ENCODE peak calls at places on chromosomes 7 and 10, in five cellular contexts. W is transverse colon, I is esophagus muscularis mucosa, T is IMR-90, G is A549. N is an unnamed sample. For H3K4me1, the result is how much of the 10 kb centered on the place peaks cover.

GRCh38 chr10:90424730-90425129 is 433.1 kb downstream of the HTR7 start:
- DNase-seq in I (no peak), W (no peak), T (peak), G (no peak), N (no peak)

GRCh38 chr7:119037941-119038340 is 813.4 kb downstream of the ANKRD7 start:
- DNase-seq in I (no peak), W (no peak), G (no peak), T (no peak), N (no peak)

GRCh38 chr7:86958380-86958779 is 101.1 kb downstream of the ELAPOR2 start:
- DNase-seq in W (peak), I (no peak), T (no peak), G (no peak), N (no peak)

GRCh38 chr7:3861941-3862340 is 560.9 kb downstream of the SDK1 start:
- DNase-seq in T (peak), W (no peak), G (no peak), I (no peak), N (no peak)

GRCh38 chr10:125396651-125397050 is 236.3 kb upstream of the CTBP2 start:
- DNase-seq in W (no peak), T (peak), I (no peak), G (no peak), N (no peak)

GRCh38 chr7:51255050-51255449 is 61.6 kb downstream of the COBL start:
- DNase-seq in G (no peak), W (no peak), T (no peak), I (no peak), N (no peak)

GRCh38 chr10:117994771-117995170 is 52.0 kb downstream of the RAB11FIP2 start:
- DNase-seq in I (no peak), T (no peak), W (no peak), G (no peak), N (no peak)

GRCh38 chr7:151801291-151801690 is 75.6 kb downstream of the PRKAG2 start:
- DNase-seq in G (no peak), T (no peak), W (no peak), I (no peak), N (no peak)

GRCh38 chr7:770336-770735 is 43.3 kb upstream of the PRKAR1B start:
- DNase-seq in I (no peak), G (no peak), T (no peak), W (no peak), N (no peak)

GRCh38 chr10:89278034-89278535 is 23.8 kb upstream of the IFIT2 start:
- DNase-seq in W (no peak), G (peak), T (peak), I (no peak), N (no peak)

GRCh38 chr10:43396928-43397624 is 11.9 kb downstream of the HNRNPF start:
- DNase-seq in G (peak), I (peak), W (peak), T (peak), N (no peak)

GRCh38 chr10:35545878-35546631 is 59.1 kb upstream of the GJD4 start:
- DNase-seq in W (no peak), G (peak), I (no peak), T (peak), N (no peak)

GRCh38 chr10:3099291-3100092 is 32.1 kb downstream of the PFKP start:
- DNase-seq in I (no peak), G (no peak), T (peak), W (no peak), N (no peak)

GRCh38 chr10:128734734-128735133 is 608.5 kb upstream of the MKI67 start:
- DNase-seq in G (no peak), W (no peak), T (no peak), I (no peak), N (no peak)

GRCh38 chr10:117259279-117259678 is 18.4 kb downstream of the SLC18A2 start:
- DNase-seq in W (no peak), G (no peak), T (no peak), I (no peak), N (peak)

GRCh38 chr10:125048101-125048864 is 106.4 kb downstream of the ZRANB1 start:
- DNase-seq in T (peak), W (peak), G (peak), I (peak), N (no peak)

GRCh38 chr10:14652067-14652466 is 122.6 kb downstream of the FAM107B start:
- DNase-seq in I (no peak), T (peak), W (no peak), G (no peak), N (no peak)

GRCh38 chr7:32507416-32507815 is 12.1 kb downstream of the AVL9 start:
- DNase-seq in W (no peak), I (no peak), G (no peak), T (no peak), N (no peak)

GRCh38 chr7:54833021-54833467 is 74.0 kb upstream of the SEC61G start:
- DNase-seq in W (no peak), I (no peak), G (no peak), T (no peak), N (no peak)

GRCh38 chr7:33716581-33717477 is 188.5 kb upstream of the BMPER start:
- DNase-seq in I (no peak), W (no peak), G (peak), T (peak), N (no peak)

GRCh38 chr7:48031111-48031510 is 2.2 kb upstream of the SUN3 start:
- DNase-seq in T (no peak), G (no peak), W (no peak), I (no peak), N (no peak)

GRCh38 chr7:98286093-98286525 is 4.6 kb downstream of the BRI3 start:
- DNase-seq in G (peak), I (peak), W (peak), T (peak), N (no peak)

GRCh38 chr7:130419652-130420051 is 21.2 kb downstream of the CEP41 start:
- DNase-seq in T (peak), W (no peak), G (no peak), I (no peak), N (no peak)

GRCh38 chr10:8499752-8500390 is 445.4 kb downstream of the GATA3 start:
- DNase-seq in W (no peak), T (no peak), I (no peak), G (no peak), N (no peak)

GRCh38 chr7:142804715-142805114 is 33.9 kb downstream of the PRSS2 start:
- DNase-seq in W (no peak), T (no peak), I (no peak), G (no peak), N (no peak)

GRCh38 chr7:112160130-112160770 is 45.9 kb downstream of the DOCK4 start:
- DNase-seq in G (peak), I (no peak), T (peak), W (no peak), N (no peak)

GRCh38 chr7:55063633-55064032 is 44.8 kb downstream of the EGFR start:
- DNase-seq in I (no peak), T (peak), W (no peak), G (no peak), N (no peak)

GRCh38 chr10:121919666-121920065 is 8.2 kb downstream of the ATE1 start:
- DNase-seq in G (no peak), I (no peak), T (no peak), W (no peak), N (no peak)

GRCh38 chr10:75910032-75910431 is 478.6 kb downstream of the LRMDA start:
- DNase-seq in T (peak), W (no peak), I (no peak), G (peak), N (no peak)

GRCh38 chr7:43649755-43650274 is 66.9 kb downstream of the STK17A start:
- DNase-seq in W (peak), T (peak), I (no peak), G (no peak), N (no peak)

GRCh38 chr10:31940839-31941653 is 12.4 kb upstream of the ARHGAP12 start:
- DNase-seq in T (peak), I (no peak), W (peak), G (peak), N (no peak)

DNA sequence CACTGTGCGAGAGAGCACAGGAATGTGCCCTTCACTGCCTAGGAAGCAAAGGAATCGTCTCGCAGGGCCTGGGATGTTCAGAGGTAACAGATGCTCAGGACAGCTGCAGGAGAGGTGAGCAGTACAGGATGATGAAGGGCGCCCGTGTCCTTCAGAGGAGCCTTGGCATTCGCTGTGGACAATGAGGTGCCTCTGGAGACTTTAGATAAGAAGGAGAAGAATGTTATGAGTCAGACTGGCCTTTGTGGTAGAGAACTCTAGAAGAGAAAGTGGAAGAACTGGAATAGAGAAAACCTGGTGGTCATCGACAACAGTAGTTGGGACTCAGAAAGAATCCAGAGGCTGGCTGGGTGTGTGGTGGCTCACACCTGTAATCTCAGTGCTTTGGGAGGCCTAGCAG is 64.4 kb upstream of the LEP start:
- DNase-seq in W (no peak), I (no peak), G (no peak), T (no peak), N (no peak)
- TF ChIP-seq POLR2A in W (no peak), I (no peak), G (no peak), T (no peak), N (no peak)

GRCh38 chr7:37033141-37033540 is 308.8 kb upstream of the AOAH start:
- DNase-seq in I (no peak), T (no peak), G (no peak), W (no peak), N (no peak)
- H3K4me3 ChIP-seq in I (no peak), T (no peak), G (no peak), W (no peak), N (no peak)

GRCh38 chr10:48700493-48700892 is 15.8 kb downstream of the WDFY4 start:
- DNase-seq in T (no peak), G (no peak), I (no peak), W (no peak), N (peak)

GRCh38 chr10:48698971-48699627 is 14.4 kb downstream of the WDFY4 start:
- DNase-seq in I (peak), W (no peak), G (no peak), T (no peak), N (peak)

GRCh38 chr10:48701139-48701901 is 16.6 kb downstream of the WDFY4 start:
- DNase-seq in G (no peak), I (no peak), W (peak), T (no peak), N (no peak)

GRCh38 chr10:48701941-48702340 is 17.3 kb downstream of the WDFY4 start:
- DNase-seq in T (no peak), W (no peak), G (no peak), I (no peak), N (no peak)

DNA sequence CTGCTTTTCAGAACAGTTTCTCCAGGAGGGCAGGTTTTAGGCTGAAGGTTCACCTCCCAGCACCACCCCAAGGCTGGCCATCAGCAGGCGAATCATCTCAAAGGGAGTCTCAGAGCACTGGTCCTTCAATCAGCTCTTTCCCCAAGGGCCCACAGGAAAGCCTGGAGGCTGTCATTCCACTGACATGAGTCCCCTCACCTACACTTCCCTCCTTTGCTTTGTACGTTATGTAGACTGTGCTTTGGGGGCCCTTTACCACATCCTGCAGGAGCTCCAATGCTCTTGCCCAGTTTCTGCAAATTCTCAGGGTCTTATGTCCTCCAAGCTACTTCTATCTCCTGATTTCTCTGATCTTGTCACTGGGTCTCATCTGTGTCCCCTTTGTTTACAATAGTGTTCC is 15.4 kb downstream of the WDFY4 start:
- DNase-seq in W (no peak), T (no peak), G (no peak), I (no peak), N (no peak)
- H3K4me1 ChIP-seq in W (under half), T (under half), G (under half), I (under half), N (under half)

DNA sequence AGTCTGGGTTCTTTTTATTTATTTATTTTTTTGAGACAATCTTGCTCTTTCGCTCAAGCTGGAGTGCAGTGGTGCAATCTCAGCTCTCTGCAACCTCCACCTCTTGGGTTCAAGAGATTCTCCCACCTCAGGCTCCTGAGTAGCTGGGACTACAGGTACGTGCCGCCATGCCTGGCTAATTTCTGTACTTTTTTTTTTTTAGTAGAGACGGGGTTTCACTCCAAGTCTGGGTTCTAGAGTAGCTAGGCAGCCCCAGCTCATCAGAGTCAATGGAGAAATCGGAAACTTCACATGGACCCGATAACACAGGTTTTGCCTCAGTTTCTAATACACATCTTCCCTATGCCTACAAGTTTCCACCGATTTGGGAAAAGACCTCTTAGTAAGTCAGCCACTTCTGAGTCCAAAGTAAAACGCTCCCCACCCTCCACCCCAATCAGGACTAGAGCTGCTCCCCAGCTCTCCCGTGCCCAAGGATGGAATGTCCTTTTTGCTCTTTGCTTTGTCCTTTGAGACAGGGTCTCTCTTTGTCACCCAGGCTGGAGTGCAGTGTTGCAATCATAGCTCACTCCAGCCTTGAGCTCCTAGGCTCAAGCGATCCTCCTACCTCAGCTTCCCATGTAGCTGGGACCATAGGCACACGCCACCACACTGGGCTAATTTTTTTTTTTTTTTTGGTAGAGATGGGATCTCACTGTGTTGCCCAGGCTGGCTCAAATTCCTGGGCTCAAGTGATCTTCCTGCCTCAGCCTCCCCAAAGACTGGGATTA is 3.8 kb upstream of the SERPINE1 start:
- DNase-seq in T (no peak), I (no peak), G (no peak), W (no peak), N (no peak)
- TF ChIP-seq POLR2A in T (no peak), I (no peak), G (no peak), W (no peak), N (no peak)

GRCh38 chr10:17710181-17710580 is 41.8 kb upstream of the TMEM236 start:
- DNase-seq in T (no peak), W (no peak), G (no peak), I (no peak), N (no peak)

GRCh38 chr10:17712053-17712452 is 39.9 kb upstream of the TMEM236 start:
- DNase-seq in T (no peak), W (no peak), I (no peak), G (no peak), N (no peak)

GRCh38 chr10:17716161-17716560 is 35.8 kb upstream of the TMEM236 start:
- DNase-seq in W (no peak), G (no peak), T (no peak), I (no peak), N (no peak)

GRCh38 chr10:17713758-17714157 is 38.2 kb upstream of the TMEM236 start:
- DNase-seq in W (no peak), T (no peak), G (no peak), I (no peak), N (no peak)

GRCh38 chr10:17713133-17713532 is 38.9 kb upstream of the TMEM236 start:
- DNase-seq in I (no peak), W (no peak), G (no peak), T (no peak), N (no peak)
- H3K4me3 ChIP-seq in I (no peak), W (no peak), G (no peak), T (no peak), N (peak)

DNA sequence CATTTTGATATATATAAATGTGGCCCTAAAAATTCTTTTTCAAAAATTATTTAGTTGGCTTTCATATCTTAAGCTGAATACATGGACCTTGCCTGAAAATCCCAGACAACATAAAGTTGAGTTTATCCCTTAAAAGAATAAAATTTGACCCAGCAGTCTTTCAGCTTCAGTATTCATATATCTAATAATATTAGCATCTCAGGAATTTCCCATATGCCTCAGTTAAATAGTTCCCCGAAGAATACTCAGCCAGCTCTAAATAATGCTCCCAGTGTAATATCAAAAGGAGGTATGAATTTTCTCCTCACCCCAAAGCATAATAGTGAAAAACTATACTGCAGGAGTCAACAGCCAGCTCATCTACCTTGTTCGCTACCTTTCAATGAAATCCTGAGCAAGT is 146.0 kb downstream of the CTNNA3 start:
- DNase-seq in T (peak), W (no peak), I (no peak), G (no peak), N (no peak)
- H3K4me1 ChIP-seq in T (under half), W (under half), I (under half), G (under half), N (under half)

DNA sequence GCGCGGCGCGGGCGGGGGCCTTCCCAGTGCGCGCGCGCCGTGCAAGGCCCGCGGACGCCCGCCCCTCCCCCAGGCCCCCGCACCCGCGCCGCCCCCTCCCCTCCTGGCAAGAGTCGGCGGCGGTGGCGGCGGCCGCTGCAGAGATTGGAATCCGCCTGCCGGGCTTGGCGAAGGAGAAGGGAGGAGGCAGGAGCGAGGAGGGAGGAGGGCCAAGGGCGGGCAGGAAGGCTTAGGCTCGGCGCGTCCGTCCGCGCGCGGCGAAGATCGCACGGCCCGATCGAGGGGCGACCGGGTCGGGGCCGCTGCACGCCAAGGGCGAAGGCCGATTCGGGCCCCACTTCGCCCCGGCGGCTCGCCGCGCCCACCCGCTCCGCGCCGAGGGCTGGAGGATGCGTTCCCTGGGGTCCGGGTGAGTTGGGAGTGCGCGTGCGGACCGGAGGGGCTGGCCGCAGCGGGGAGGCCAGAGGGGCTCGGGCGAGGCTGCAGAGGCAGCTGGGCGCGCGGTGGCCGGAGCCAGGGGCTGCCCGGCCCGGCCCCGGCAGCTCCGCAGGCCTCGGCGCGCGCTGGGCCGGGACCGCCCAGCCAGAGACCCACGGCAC is at the start of gene BMPR1A:
- DNase-seq in I (no peak), W (no peak), G (peak), T (peak), N (no peak)
- TF ChIP-seq POLR2A in I (peak), W (no peak), G (peak), T (no peak), N (no peak)

N was measured in vagina.